ENCODE peak calls at places on chromosomes 3 and 15, in seven cellular contexts. X is A549, L is H54, R is right lobe of liver, S is adrenal gland, I is heart left ventricle, D is NB4. C is an unnamed sample.
A peak's percentile ranks its signal among the peaks of the same experiment; 100 is the strongest.

GRCh38 chr15:86162676-86163075 is 83.0 kb downstream of the AGBL1 start:
- DNase-seq in X (no peak), L (no peak), R (no peak), S (no peak), I (no peak), D (no peak), C (no peak)

GRCh38 chr3:4794331-4794730 is 184.9 kb upstream of the BHLHE40 start:
- DNase-seq in X (no peak), L (no peak), R (no peak), S (no peak), I (no peak), D (no peak), C (no peak)

GRCh38 chr3:194274424-194275085 is 76.6 kb downstream of the CPN2 start:
- DNase-seq in X (no peak), L (peak; percentile 56), R (no peak), S (peak; percentile 74), I (no peak), D (peak; percentile 56), C (no peak)

GRCh38 chr3:162437480-162437879 is 940.9 kb downstream of the OTOL1 start:
- DNase-seq in X (no peak), L (no peak), R (no peak), S (no peak), I (no peak), D (peak; percentile 3), C (no peak)

GRCh38 chr3:4835616-4836043 is 143.6 kb upstream of the BHLHE40 start:
- DNase-seq in X (no peak), L (no peak), R (no peak), S (no peak), I (no peak), D (peak; percentile 49), C (no peak)

GRCh38 chr3:61926913-61927312 is 365.5 kb downstream of the PTPRG start:
- DNase-seq in X (no peak), L (no peak), R (no peak), S (no peak), I (no peak), D (no peak), C (no peak)

GRCh38 chr3:108178676-108179075 is 43.5 kb downstream of the IFT57 start:
- DNase-seq in X (no peak), L (no peak), R (no peak), S (no peak), I (no peak), D (no peak), C (no peak)

GRCh38 chr3:99626415-99626788 is 12.0 kb upstream of the COL8A1 start:
- DNase-seq in X (no peak), L (no peak), R (no peak), S (no peak), I (no peak), D (no peak), C (no peak)

GRCh38 chr3:98980915-98981596 is 79.6 kb upstream of the DCBLD2 start:
- DNase-seq in X (peak; percentile 51), L (no peak), R (no peak), S (no peak), I (no peak), D (peak; percentile 2), C (no peak)

GRCh38 chr3:149612456-149612855 is 45.4 kb downstream of the WWTR1 start:
- DNase-seq in X (no peak), L (no peak), R (no peak), S (no peak), I (no peak), D (no peak), C (no peak)
- TF ChIP-seq POLR2A in X (no peak), L (no peak), R (no peak), S (no peak), I (no peak), D (no peak), C (no peak)

DNA sequence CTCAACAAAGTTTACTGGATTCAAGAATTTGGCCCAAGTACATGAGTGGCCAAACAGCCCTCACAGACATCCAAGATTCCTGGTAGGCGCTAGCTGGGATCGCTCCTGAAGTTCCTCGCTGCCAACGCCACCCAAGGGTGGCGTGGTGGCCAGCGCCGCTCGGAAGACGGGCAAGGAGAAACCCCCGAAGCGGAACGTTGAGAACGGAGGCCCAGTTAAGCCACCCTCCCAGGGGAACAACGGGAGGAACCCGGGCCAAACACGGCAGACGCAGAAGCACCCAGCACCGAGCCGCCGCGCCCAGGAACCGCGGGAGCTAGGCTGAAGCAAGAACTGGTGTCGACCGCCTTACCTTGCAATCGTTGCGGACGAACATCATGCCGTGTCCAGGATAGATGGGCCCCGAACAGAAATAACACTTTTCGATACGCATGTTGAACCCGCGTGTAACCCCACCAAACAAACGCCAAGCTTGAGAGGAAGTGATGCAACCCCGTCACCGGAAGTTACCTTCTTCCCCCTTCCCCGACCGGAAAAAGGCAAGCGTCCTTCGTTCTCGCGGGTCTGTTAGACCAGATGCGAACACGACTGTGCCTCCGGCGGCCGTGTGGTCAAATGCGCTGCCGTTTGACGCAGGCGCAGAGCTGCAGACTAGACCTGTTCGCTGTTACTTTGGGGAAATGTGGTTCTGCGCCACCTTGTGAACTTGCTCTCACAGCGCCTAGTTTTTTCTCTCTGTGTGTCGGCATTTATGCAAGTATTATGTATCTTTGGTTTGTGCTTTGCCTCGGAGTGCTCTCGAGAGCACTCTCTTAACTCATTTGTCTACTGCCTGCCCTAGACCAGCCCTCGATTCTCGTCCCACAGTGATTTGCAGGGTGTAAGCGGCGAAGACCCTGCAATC is at the start of gene RSL24D1:
- DNase-seq in X (peak; percentile 99), L (peak; percentile 75), R (peak; percentile 96), S (peak; percentile 98), I (peak; percentile 96), D (peak; percentile 99), C (peak; percentile 96)
- TF ChIP-seq POLR2A in X (peak; percentile 91), L (peak; percentile 53), R (peak; percentile 91), S (peak; percentile 57), I (no peak), D (peak; percentile 93), C (peak; percentile 86)

DNA sequence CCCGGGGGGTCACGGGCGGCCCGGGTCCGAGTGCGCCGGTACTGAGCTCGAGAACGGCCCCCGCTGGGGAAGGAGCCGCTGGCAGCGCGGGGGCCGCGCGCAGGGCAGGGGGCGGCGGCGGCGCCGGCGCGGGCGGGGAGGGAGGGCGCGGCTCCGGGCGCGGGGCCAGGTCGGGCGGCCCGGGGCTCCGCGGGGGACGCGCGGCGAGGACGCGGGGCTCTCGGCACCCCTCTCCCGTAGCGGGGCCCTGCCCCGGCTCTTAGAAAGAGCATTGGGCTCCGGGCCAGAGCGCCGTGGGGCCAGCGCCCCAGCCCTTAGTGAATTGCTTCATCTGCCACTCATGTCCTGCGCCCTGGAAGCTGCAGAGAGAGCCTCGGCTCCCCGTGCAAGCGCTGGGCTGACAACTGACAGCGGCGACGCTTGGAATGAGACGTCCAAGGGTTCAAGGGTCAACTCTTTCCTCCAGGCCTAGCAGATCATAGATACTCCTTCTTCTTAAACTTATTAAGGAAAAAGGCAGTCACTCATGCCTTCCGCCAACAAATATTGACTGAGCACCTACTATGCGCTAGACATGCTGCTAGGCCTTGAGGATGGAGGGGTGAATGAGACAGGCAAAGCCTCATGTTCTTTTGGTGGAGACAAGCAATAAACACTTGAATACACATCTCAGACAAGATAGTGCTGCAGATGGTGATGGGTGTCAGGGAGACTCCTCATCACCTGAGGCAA is 140.8 kb downstream of the SMAD6 start:
- DNase-seq in X (peak; percentile 67), L (peak; percentile 59), R (peak; percentile 79), S (peak; percentile 87), I (peak; percentile 76), D (peak; percentile 67), C (peak; percentile 72)
- TF ChIP-seq POLR2A in X (no peak), L (no peak), R (no peak), S (no peak), I (no peak), D (no peak), C (no peak)

GRCh38 chr3:14403636-14404395 is 1.4 kb downstream of the SLC6A6 start:
- DNase-seq in X (peak; percentile 28), L (no peak), R (peak; percentile 37), S (peak; percentile 81), I (peak; percentile 76), D (peak; percentile 57), C (no peak)

GRCh38 chr3:14401692-14402303 is 608 bp upstream of the SLC6A6 start:
- DNase-seq in X (no peak), L (no peak), R (no peak), S (no peak), I (no peak), D (no peak), C (no peak)

GRCh38 chr3:14405120-14405885 is 2.9 kb downstream of the SLC6A6 start:
- DNase-seq in X (no peak), L (no peak), R (no peak), S (no peak), I (no peak), D (no peak), C (no peak)

GRCh38 chr3:14404396-14405119 is 2.2 kb downstream of the SLC6A6 start:
- DNase-seq in X (peak; percentile 27), L (no peak), R (no peak), S (peak; percentile 86), I (no peak), D (peak; percentile 36), C (no peak)

DNA sequence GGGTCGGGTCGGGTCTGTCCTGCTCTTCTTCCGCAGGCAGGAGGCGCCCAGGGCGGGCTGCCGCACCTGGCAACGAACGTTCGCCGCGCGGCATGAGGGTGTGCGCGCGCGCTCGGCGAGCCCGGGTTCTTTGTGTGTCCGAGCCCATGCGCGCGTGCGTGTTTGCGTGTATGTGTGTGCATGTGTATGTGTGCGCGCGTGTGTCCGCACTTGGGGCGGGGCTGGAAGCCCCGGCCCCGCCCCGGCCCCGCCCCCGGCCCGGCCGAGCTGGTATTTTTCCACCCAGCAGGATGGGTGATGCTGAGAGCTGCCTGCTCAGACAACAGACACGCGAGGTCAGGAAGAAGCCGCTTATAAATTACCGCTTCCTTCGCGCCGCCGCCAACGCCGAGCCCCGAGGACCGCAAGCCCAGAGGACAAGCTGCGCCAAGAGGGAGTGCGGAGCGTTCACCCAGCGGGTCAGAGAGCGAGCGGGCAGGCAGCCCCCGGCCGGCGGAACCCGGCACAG is at the start of gene SLC6A6:
- DNase-seq in X (peak; percentile 97), L (peak; percentile 82), R (peak; percentile 91), S (peak; percentile 99), I (peak; percentile 90), D (peak; percentile 94), C (peak; percentile 84)
- TF ChIP-seq POLR2A in X (peak; percentile 88), L (peak; percentile 70), R (peak; percentile 49), S (peak; percentile 79), I (no peak), D (no peak), C (peak; percentile 43)

C was measured in body of pancreas.